ENCODE peak calls at places on chromosome 16, in six cellular contexts. D, X, T, U, Y and W are unnamed samples.

GRCh38 chr16:13359835-13360234 is 458.4 kb downstream of the SHISA9 start:
- DNase-seq in X (no peak), Y (no peak), T (no peak), U (no peak), D (no peak), W (no peak)

GRCh38 chr16:65042966-65043365 is 78.9 kb downstream of the CDH11 start:
- DNase-seq in X (no peak), D (no peak), U (no peak), Y (no peak), T (no peak), W (no peak)

GRCh38 chr16:468072-468821 is 42.8 kb downstream of the RAB11FIP3 start:
- DNase-seq in U (no peak), D (no peak), T (no peak), X (no peak), Y (no peak), W (no peak)

GRCh38 chr16:77234611-77235010 is 35.4 kb downstream of the SYCE1L start:
- DNase-seq in X (peak), T (no peak), D (no peak), Y (no peak), U (no peak), W (peak)

GRCh38 chr16:24309222-24309905 is 53.2 kb downstream of the CACNG3 start:
- DNase-seq in T (no peak), X (peak), U (no peak), Y (peak), D (no peak), W (no peak)

GRCh38 chr16:81729451-81729850 is 49.6 kb upstream of the PLCG2 start:
- DNase-seq in Y (no peak), T (peak), D (no peak), X (no peak), U (no peak), W (no peak)

GRCh38 chr16:30382398-30383015 is at the start of gene SEPTIN1:
- DNase-seq in D (no peak), X (peak), U (no peak), T (no peak), Y (peak), W (no peak)

GRCh38 chr16:23949630-23950290 is 114.0 kb downstream of the PRKCB start:
- DNase-seq in X (peak), U (no peak), D (no peak), Y (peak), T (no peak), W (no peak)

GRCh38 chr16:57912529-57913260 is 58.2 kb downstream of the CNGB1 start:
- DNase-seq in D (no peak), X (no peak), T (no peak), U (no peak), Y (no peak), W (no peak)

GRCh38 chr16:27318399-27319256 is 4.9 kb downstream of the IL4R start:
- DNase-seq in X (peak), D (peak), Y (peak), T (no peak), U (no peak), W (peak)

GRCh38 chr16:82259731-82260130 is 89.7 kb upstream of the MPHOSPH6 start:
- DNase-seq in Y (no peak), T (no peak), X (no peak), D (no peak), U (no peak), W (no peak)

GRCh38 chr16:22325598-22326368 is 28.6 kb downstream of the POLR3E start:
- DNase-seq in X (no peak), U (no peak), T (no peak), D (no peak), Y (no peak), W (no peak)